ENCODE peak calls at places on chromosome 9, in nine cellular contexts. One of them, this sample, is unnamed. For H3K4me1, the result is how much of the 10 kb centered on the place peaks cover.

GRCh38 chr9:18720691-18721090 is 246.7 kb downstream of the ADAMTSL1 start:
- DNase-seq in A549: no peak
- DNase-seq in tibial nerve: no peak
- DNase-seq in ovary: no peak
- DNase-seq in breast epithelium: no peak
- DNase-seq in stomach: no peak
- DNase-seq in upper lobe of left lung: no peak
- DNase-seq in IMR-90: peak
- DNase-seq in adrenal gland: peak
- DNase-seq in this sample: no peak

GRCh38 chr9:132995121-132995420 is 16.6 kb downstream of the GFI1B start:
- DNase-seq in A549: no peak
- DNase-seq in tibial nerve: no peak
- DNase-seq in ovary: no peak
- DNase-seq in breast epithelium: no peak
- DNase-seq in stomach: no peak
- DNase-seq in upper lobe of left lung: no peak
- DNase-seq in IMR-90: no peak
- DNase-seq in adrenal gland: no peak
- DNase-seq in this sample: no peak

GRCh38 chr9:21479152-21479702 is 2.9 kb downstream of the IFNE start:
- DNase-seq in A549: no peak
- DNase-seq in tibial nerve: no peak
- DNase-seq in ovary: no peak
- DNase-seq in breast epithelium: no peak
- DNase-seq in stomach: no peak
- DNase-seq in upper lobe of left lung: no peak
- DNase-seq in IMR-90: no peak
- DNase-seq in adrenal gland: no peak
- DNase-seq in this sample: no peak

GRCh38 chr9:95910023-95910706 is 34.7 kb downstream of the ERCC6L2 start:
- DNase-seq in A549: no peak
- DNase-seq in tibial nerve: no peak
- DNase-seq in ovary: no peak
- DNase-seq in breast epithelium: no peak
- DNase-seq in stomach: no peak
- DNase-seq in upper lobe of left lung: no peak
- DNase-seq in IMR-90: peak
- DNase-seq in adrenal gland: no peak
- DNase-seq in this sample: no peak

GRCh38 chr9:34070601-34071340 is 22.1 kb upstream of the UBAP2 start:
- DNase-seq in A549: no peak
- DNase-seq in tibial nerve: no peak
- DNase-seq in ovary: no peak
- DNase-seq in breast epithelium: no peak
- DNase-seq in stomach: no peak
- DNase-seq in upper lobe of left lung: no peak
- DNase-seq in IMR-90: peak
- DNase-seq in adrenal gland: no peak
- DNase-seq in this sample: no peak

GRCh38 chr9:130301483-130302286 is 36.1 kb downstream of the HMCN2 start:
- DNase-seq in A549: no peak
- DNase-seq in tibial nerve: no peak
- DNase-seq in ovary: no peak
- DNase-seq in breast epithelium: peak
- DNase-seq in stomach: no peak
- DNase-seq in upper lobe of left lung: no peak
- DNase-seq in IMR-90: peak
- DNase-seq in adrenal gland: no peak
- DNase-seq in this sample: peak

GRCh38 chr9:94631599-94631998 is 7.7 kb downstream of the FBP1 start:
- DNase-seq in A549: no peak
- DNase-seq in tibial nerve: no peak
- DNase-seq in ovary: no peak
- DNase-seq in breast epithelium: no peak
- DNase-seq in stomach: no peak
- DNase-seq in upper lobe of left lung: no peak
- DNase-seq in IMR-90: no peak
- DNase-seq in adrenal gland: no peak
- DNase-seq in this sample: no peak

GRCh38 chr9:94911211-94911610 is 184.7 kb downstream of the AOPEP start:
- DNase-seq in A549: no peak
- DNase-seq in tibial nerve: no peak
- DNase-seq in ovary: no peak
- DNase-seq in breast epithelium: no peak
- DNase-seq in stomach: no peak
- DNase-seq in upper lobe of left lung: no peak
- DNase-seq in IMR-90: no peak
- DNase-seq in adrenal gland: no peak
- DNase-seq in this sample: no peak

GRCh38 chr9:38682713-38683112 is 37.2 kb downstream of the FAM240B start:
- DNase-seq in A549: peak
- DNase-seq in tibial nerve: no peak
- DNase-seq in ovary: no peak
- DNase-seq in breast epithelium: no peak
- DNase-seq in stomach: no peak
- DNase-seq in upper lobe of left lung: no peak
- DNase-seq in IMR-90: peak
- DNase-seq in adrenal gland: no peak
- DNase-seq in this sample: no peak

GRCh38 chr9:136762915-136763648 is 1.2 kb downstream of the LCN15 start:
- DNase-seq in A549: peak
- DNase-seq in tibial nerve: no peak
- DNase-seq in ovary: peak
- DNase-seq in breast epithelium: no peak
- DNase-seq in stomach: peak
- DNase-seq in upper lobe of left lung: peak
- DNase-seq in IMR-90: no peak
- DNase-seq in adrenal gland: peak
- DNase-seq in this sample: peak

DNA sequence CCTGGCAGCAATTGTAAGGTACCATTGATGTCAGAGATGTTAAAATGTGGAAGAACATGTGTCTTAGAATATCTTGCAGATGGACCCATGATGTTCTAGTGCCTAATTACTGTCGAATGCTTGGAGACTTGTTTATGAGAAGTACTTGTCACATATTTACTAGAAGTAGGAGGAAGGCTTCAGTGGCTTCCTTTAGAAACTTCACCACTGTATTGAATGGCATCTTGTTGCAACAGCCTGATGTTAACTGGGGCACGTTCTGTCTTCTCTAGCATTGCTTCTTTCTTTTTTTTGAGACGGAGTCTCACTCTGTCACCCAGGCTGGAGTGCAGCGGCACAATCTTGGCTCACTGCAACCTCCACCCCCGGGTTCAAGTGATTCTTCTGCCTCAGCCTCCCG is 16.5 kb downstream of the UGCG start:
- DNase-seq in A549: no peak
- DNase-seq in tibial nerve: no peak
- DNase-seq in ovary: no peak
- DNase-seq in breast epithelium: no peak
- DNase-seq in stomach: no peak
- DNase-seq in upper lobe of left lung: no peak
- DNase-seq in IMR-90: no peak
- DNase-seq in adrenal gland: no peak
- DNase-seq in this sample: no peak
- H3K4me1 ChIP-seq in A549: under half
- H3K4me1 ChIP-seq in tibial nerve: under half
- H3K4me1 ChIP-seq in ovary: under half
- H3K4me1 ChIP-seq in breast epithelium: under half
- H3K4me1 ChIP-seq in stomach: under half
- H3K4me1 ChIP-seq in upper lobe of left lung: half or more
- H3K4me1 ChIP-seq in IMR-90: under half
- H3K4me1 ChIP-seq in adrenal gland: half or more
- H3K4me1 ChIP-seq in this sample: under half

DNA sequence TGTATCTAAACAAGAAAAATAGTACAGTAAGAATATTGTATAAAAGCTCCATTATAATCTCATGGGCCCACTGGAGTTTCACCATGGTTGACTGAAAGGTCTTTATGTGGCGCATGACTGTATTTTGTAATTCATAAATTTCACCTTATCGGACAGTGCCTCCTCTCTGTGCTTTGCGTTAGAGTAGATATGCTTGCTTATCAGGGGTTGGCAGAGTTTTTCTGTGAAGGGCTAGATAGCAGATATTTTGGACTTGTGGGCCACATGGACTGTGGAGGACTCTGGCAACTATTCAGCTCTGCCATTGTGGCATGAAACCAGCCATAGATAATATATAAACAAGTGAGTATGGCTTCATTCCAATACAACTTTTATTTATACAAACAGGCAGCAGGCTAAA is 23.2 kb downstream of the GAPVD1 start:
- DNase-seq in A549: no peak
- DNase-seq in tibial nerve: no peak
- DNase-seq in ovary: no peak
- DNase-seq in breast epithelium: no peak
- DNase-seq in stomach: no peak
- DNase-seq in upper lobe of left lung: no peak
- DNase-seq in IMR-90: no peak
- DNase-seq in adrenal gland: peak
- DNase-seq in this sample: no peak
- TF ChIP-seq POLR2A in A549: no peak
- TF ChIP-seq POLR2A in tibial nerve: no peak
- TF ChIP-seq POLR2A in ovary: no peak
- TF ChIP-seq POLR2A in breast epithelium: no peak
- TF ChIP-seq POLR2A in stomach: no peak
- TF ChIP-seq POLR2A in upper lobe of left lung: no peak
- TF ChIP-seq POLR2A in IMR-90: no peak
- TF ChIP-seq POLR2A in adrenal gland: no peak
- TF ChIP-seq POLR2A in this sample: no peak

GRCh38 chr9:16726718-16727451 is 143.6 kb downstream of the BNC2 start:
- DNase-seq in A549: peak
- DNase-seq in tibial nerve: peak
- DNase-seq in ovary: peak
- DNase-seq in breast epithelium: peak
- DNase-seq in stomach: peak
- DNase-seq in upper lobe of left lung: peak
- DNase-seq in IMR-90: peak
- DNase-seq in adrenal gland: peak
- DNase-seq in this sample: peak
- H3K4me1 ChIP-seq in A549: under half
- H3K4me1 ChIP-seq in tibial nerve: under half
- H3K4me1 ChIP-seq in ovary: under half
- H3K4me1 ChIP-seq in breast epithelium: under half
- H3K4me1 ChIP-seq in stomach: under half
- H3K4me1 ChIP-seq in upper lobe of left lung: under half
- H3K4me1 ChIP-seq in IMR-90: under half
- H3K4me1 ChIP-seq in adrenal gland: under half
- H3K4me1 ChIP-seq in this sample: under half

DNA sequence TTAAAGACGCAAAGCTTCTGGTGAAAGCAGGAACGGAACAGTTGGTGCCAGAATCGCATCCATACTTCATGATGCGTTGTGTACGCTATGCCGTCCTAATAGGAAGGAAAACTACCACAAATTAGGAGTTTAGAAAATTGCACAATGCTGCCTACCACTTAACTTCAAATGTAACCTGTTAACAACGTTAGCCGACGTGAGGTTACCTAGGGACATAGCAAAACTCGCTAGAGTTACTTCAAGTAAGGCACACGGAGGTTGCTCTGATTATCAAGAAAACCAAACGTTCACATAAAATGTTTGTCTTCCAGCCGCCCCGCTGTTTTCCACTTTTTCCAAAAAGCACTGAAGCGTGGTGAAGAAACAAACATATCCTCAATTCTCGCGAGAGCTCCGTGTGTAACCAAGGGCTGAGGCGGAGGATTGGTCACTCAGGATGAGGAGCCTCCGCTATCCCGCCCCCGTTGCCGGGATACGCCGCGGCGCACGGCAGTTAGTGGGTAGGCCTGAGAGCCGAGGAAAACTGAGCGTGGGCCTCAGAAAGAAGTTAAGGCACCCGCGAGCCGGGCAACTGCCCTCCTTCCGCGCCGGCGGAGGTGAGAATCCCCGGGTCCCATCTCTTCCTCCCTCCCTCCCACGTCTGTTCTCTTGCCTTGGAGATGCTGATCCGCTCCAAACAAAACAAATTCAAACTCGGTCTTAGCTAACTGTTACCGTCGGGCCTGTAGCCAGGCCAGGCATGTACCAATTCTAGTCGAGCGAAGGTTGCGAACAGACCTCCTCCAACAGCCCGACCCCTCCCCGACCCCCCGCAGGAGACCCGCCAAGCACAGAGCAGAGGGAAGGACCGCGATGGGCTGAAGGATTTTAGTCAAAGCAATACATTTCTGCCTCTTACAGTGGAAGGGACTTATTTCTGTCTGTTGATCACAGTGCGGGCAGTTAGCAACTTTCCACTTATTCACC is at the start of gene IFT74:
- DNase-seq in A549: peak
- DNase-seq in tibial nerve: peak
- DNase-seq in ovary: peak
- DNase-seq in breast epithelium: peak
- DNase-seq in stomach: peak
- DNase-seq in upper lobe of left lung: peak
- DNase-seq in IMR-90: peak
- DNase-seq in adrenal gland: peak
- DNase-seq in this sample: peak
- TF ChIP-seq POLR2A in A549: peak
- TF ChIP-seq POLR2A in tibial nerve: no peak
- TF ChIP-seq POLR2A in ovary: no peak
- TF ChIP-seq POLR2A in breast epithelium: peak
- TF ChIP-seq POLR2A in stomach: no peak
- TF ChIP-seq POLR2A in upper lobe of left lung: no peak
- TF ChIP-seq POLR2A in IMR-90: peak
- TF ChIP-seq POLR2A in adrenal gland: peak
- TF ChIP-seq POLR2A in this sample: peak

DNA sequence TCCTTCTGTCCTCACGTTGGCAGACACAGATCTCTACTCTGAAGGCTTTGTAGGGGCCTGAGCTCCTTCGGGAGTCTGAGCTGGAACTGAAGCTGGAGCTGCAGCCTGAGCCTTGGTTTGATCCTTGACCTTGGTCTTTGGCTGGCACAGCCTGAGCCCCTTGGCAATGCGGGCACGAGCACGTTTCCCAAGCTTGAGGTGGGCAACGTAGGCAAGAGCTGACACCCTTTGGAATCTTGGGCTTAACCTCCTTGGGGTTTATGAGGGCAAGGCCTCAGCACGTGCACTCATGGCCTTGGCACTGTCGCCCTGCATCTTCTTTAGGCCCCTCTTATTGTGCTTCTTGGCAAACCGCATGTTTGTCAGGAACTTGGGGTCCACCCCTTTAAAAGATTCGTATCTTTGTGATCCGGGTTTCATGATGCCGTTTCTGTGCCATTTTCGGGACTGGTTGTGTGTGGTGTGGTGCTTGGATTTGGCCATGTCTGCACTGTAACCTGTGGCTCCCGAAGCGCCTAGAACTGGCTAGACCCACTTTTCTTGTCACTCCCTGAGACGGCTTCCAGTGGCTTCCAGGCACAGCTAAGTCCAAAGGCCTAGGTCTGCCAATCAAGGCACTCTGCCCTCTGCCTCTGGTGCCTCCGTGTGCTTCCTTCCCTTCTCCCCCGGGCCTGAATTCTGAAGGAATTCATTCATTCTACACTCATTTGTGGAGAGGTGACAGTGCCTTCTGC is 1.4 kb downstream of the SUSD1 start:
- DNase-seq in A549: no peak
- DNase-seq in tibial nerve: no peak
- DNase-seq in ovary: no peak
- DNase-seq in breast epithelium: no peak
- DNase-seq in stomach: no peak
- DNase-seq in upper lobe of left lung: peak
- DNase-seq in IMR-90: no peak
- DNase-seq in adrenal gland: no peak
- DNase-seq in this sample: no peak
- H3K4me1 ChIP-seq in A549: under half
- H3K4me1 ChIP-seq in tibial nerve: under half
- H3K4me1 ChIP-seq in ovary: under half
- H3K4me1 ChIP-seq in breast epithelium: under half
- H3K4me1 ChIP-seq in stomach: under half
- H3K4me1 ChIP-seq in upper lobe of left lung: under half
- H3K4me1 ChIP-seq in IMR-90: under half
- H3K4me1 ChIP-seq in adrenal gland: under half
- H3K4me1 ChIP-seq in this sample: under half